ENCODE peak calls at places on chromosomes 5 and 9, in six cellular contexts. W is HepG2, U is A549, H is K562, I is GM12878, R is endothelial cell of umbilical vein. X is an unnamed sample.

GRCh38 chr5:122775713-122776084 is 819 bp downstream of the SNX2 start:
- DNase-seq in H (peak; percentile 14), W (no peak), I (no peak), U (no peak), R (peak; percentile 63), X (peak; percentile 71)

GRCh38 chr9:125343518-125344284 is 82.1 kb downstream of the GAPVD1 start:
- DNase-seq in W (no peak), H (no peak), R (peak; percentile 68), I (no peak), U (no peak), X (no peak)

GRCh38 chr5:178535299-178536175 is 54.7 kb downstream of the COL23A1 start:
- DNase-seq in U (no peak), I (no peak), R (no peak), H (peak; percentile 59), W (no peak), X (peak; percentile 92)

GRCh38 chr5:35136386-35136785 is 88.6 kb upstream of the AGXT2 start:
- DNase-seq in U (no peak), R (no peak), H (no peak), I (no peak), W (no peak), X (peak; percentile 90)

GRCh38 chr9:96217756-96218693 is 84.0 kb downstream of the HSD17B3 start:
- DNase-seq in H (peak; percentile 75), U (peak; percentile 85), I (no peak), W (peak; percentile 28), R (peak; percentile 71), X (peak; percentile 81)

GRCh38 chr9:130246126-130246525 is 19.4 kb upstream of the HMCN2 start:
- DNase-seq in I (no peak), U (no peak), W (no peak), H (no peak), R (no peak), X (no peak)

GRCh38 chr9:34576943-34577634 is 12.4 kb downstream of the CNTFR start:
- DNase-seq in H (no peak), R (no peak), W (no peak), I (no peak), U (no peak), X (no peak)

GRCh38 chr9:10050016-10050415 is 562.8 kb downstream of the PTPRD start:
- DNase-seq in R (no peak), U (no peak), W (no peak), I (no peak), H (no peak), X (peak; percentile 34)

GRCh38 chr5:149780043-149780737 is 50.1 kb downstream of the PPARGC1B start:
- DNase-seq in R (no peak), H (no peak), I (no peak), W (no peak), U (no peak), X (no peak)

GRCh38 chr9:105871547-105871946 is 177.2 kb downstream of the TMEM38B start:
- DNase-seq in U (no peak), W (no peak), I (no peak), R (no peak), H (no peak), X (no peak)

GRCh38 chr9:105243015-105243686 is 1.3 kb upstream of the SLC44A1 start:
- DNase-seq in I (no peak), W (no peak), R (peak; percentile 78), H (peak; percentile 19), U (no peak), X (peak; percentile 22)

GRCh38 chr9:16268037-16269010 is 602.1 kb downstream of the BNC2 start:
- DNase-seq in H (no peak), W (no peak), R (no peak), I (no peak), U (no peak), X (no peak)

GRCh38 chr5:111129938-111130337 is 37.8 kb downstream of the WDR36 start:
- DNase-seq in H (no peak), W (no peak), U (no peak), I (no peak), R (no peak), X (no peak)

GRCh38 chr9:38434365-38434764 is 10.1 kb upstream of the IGFBPL1 start:
- DNase-seq in R (no peak), W (peak; percentile 45), H (no peak), I (no peak), U (no peak), X (no peak)

GRCh38 chr5:116418774-116419173 is 155.8 kb downstream of the SEMA6A start:
- DNase-seq in U (no peak), I (no peak), H (no peak), W (no peak), R (no peak), X (no peak)

GRCh38 chr5:120447706-120448239 is 16.3 kb upstream of the PRR16 start:
- DNase-seq in U (no peak), W (no peak), R (peak; percentile 49), H (no peak), I (no peak), X (no peak)

GRCh38 chr5:168291961-168292782 is 727 bp downstream of the WWC1 start:
- DNase-seq in H (no peak), W (no peak), U (no peak), I (no peak), R (no peak), X (no peak)

GRCh38 chr9:96523429-96523828 is 73.5 kb downstream of the HABP4 start:
- DNase-seq in H (no peak), U (no peak), W (no peak), I (no peak), R (no peak), X (no peak)

GRCh38 chr5:93591323-93591945 is 8.4 kb downstream of the NR2F1 start:
- DNase-seq in R (no peak), W (no peak), H (no peak), I (no peak), U (no peak), X (no peak)

GRCh38 chr9:6045364-6045763 is 29.9 kb upstream of the RANBP6 start:
- DNase-seq in R (no peak), I (no peak), W (no peak), U (no peak), H (no peak), X (no peak)

GRCh38 chr5:173582198-173583092 is 34.0 kb downstream of the BOD1 start:
- DNase-seq in H (no peak), W (no peak), U (no peak), R (no peak), I (no peak), X (no peak)
- TF ChIP-seq MYC in H (no peak), W (no peak), U (no peak), R (no peak), I (no peak), X (no peak)

DNA sequence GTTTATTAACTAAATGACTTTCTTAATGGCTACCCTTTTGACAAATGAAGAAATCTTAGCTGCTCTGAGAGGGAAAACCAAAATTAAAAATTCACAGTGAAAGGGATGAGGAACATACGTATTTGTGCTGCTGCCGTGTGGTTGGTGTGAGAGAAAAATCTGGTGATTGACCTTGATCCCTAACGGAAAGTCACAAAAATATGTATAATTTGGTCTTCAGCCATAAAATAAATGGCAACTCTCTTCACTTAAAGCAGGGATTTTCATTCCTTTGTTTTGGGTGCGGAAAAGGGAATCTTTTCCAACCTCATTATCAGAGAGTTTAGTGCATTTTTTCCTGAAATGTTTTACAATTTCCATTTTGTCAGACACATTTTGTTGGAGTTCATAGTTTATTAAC is 40.4 kb downstream of the PAM start:
- DNase-seq in U (no peak), I (no peak), R (no peak), W (no peak), H (no peak), X (no peak)
- H3K4me3 ChIP-seq in U (no peak overlapping the region), I (no peak overlapping the region), R (no peak overlapping the region), W (no peak overlapping the region), H (no peak overlapping the region), X (no peak overlapping the region)

DNA sequence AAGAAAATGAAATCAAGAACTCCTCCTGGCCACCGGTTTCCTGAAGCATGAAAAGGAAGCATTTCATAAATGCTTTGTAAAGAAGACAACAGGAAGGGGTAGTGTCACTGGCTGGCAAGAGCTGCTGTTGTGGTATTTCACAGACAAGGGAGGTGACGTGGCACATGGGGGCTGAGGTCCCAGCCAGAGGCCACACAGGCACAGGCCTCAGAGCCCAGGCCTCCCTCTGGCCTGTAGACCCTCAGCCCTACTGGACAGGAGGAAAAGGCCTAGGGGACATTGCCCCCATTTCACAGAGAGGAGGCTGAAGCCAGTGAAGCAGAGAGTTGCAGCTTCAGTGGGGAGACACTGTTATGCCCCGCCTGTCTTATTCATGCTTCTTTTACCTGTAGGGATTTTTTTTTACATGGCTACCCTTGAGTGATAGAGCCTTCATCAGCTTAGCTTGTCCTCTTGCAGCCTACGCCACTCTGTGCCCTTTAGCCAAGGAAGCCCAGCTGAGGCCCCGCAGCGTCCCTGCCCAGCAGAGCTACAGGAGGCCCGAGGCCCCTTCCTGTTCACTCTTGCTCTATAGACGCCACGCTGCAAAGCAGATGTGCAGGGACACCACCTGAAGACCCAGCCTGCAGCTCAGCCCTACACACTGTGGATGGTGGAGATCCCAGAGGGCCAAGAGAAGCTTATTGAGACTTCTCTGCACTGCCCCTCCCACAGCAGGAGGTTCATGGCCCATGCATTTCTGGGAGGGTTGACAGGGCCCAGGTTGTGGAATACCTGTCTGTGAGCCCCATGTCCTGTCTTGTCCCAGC is 33.8 kb downstream of the IRF1 start:
- DNase-seq in R (peak; percentile 78), W (no peak), U (no peak), H (no peak), I (peak; percentile 73), X (peak; percentile 92)
- TF ChIP-seq POLR2A in R (no peak), W (no peak), U (no peak), H (no peak), I (no peak), X (peak; percentile 19)

GRCh38 chr9:137630126-137630525 is 11.3 kb downstream of the EHMT1 start:
- DNase-seq in H (no peak), I (no peak), R (no peak), W (no peak), U (no peak), X (no peak)

GRCh38 chr9:137634016-137634415 is 15.2 kb downstream of the EHMT1 start:
- DNase-seq in U (no peak), W (no peak), R (no peak), I (no peak), H (no peak), X (no peak)

GRCh38 chr9:137630684-137631083 is 11.9 kb downstream of the EHMT1 start:
- DNase-seq in I (no peak), H (no peak), U (no peak), W (no peak), R (no peak), X (no peak)

GRCh38 chr9:137632432-137633161 is 13.8 kb downstream of the EHMT1 start:
- DNase-seq in R (peak; percentile 81), H (no peak), W (no peak), U (no peak), I (no peak), X (no peak)

DNA sequence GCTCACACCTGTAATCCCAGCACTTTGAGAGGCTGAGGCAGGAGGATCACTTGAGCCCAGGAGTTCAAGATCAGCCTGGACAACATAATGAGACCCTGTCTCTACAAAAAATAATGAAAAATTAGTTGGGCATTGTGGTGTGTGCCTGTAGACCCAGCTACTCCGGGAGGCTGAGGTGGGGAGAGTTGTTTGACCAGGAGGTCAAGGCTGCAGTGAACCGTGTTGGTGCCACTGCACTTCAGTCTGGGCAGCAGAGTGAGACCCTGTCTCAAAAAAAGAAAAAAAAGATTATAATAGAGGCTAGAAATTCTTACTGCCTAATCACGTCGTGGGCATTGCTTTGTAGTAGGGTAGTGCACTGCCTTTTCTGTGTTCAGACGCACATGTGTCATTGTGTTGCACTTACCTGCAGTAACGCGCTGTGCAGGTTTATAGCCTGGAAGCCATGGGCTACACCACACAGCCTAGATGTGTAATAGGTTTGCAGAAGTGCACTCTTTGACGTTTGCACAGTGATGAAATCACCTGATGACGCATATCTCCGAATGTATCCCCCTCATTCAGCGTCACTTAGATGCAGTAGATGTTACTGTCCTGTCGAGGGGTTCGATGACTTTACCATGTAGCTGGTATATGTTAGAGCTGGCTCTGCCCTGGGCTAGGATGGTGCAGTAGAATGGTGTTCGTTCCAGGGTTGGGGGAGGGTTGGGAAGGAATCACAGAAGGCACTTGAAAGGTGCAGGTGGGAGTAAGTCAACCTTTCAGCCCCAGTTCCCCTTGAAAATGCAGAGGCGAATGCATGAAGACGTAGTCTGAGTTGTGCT is 13.0 kb downstream of the EHMT1 start:
- DNase-seq in U (no peak), I (no peak), H (no peak), W (no peak), R (no peak), X (no peak)
- TF ChIP-seq MYC in U (no peak), I (no peak), H (no peak), W (no peak), R (no peak), X (no peak)

X was measured in NB4.